ENCODE peak calls at places on chromosomes 4 and X, in six cellular contexts. S is nephron progenitor cell, O is WTC11, N is dorsolateral prefrontal cortex, K is NCI-H2081, M is GM03348. F is an unnamed sample.

GRCh38 chrX:3143043-3143799 is 102.0 kb downstream of the ARSF start:
- DNase-seq in S (no peak), O (no peak), N (no peak), K (no peak), M (no peak), F (no peak)

GRCh38 chr4:121181493-121181892 is 17.4 kb upstream of the TNIP3 start:
- DNase-seq in S (no peak), O (no peak), N (no peak), K (no peak), M (no peak), F (no peak)

GRCh38 chrX:151680805-151681204 is 14.5 kb upstream of the PRRG3 start:
- DNase-seq in S (peak; percentile 74), O (peak; percentile 81), N (no peak), K (peak; percentile 26), M (peak; percentile 17), F (peak; percentile 24)

GRCh38 chrX:152601848-152602616 is 35.7 kb upstream of the GABRQ start:
- DNase-seq in S (peak; percentile 7), O (peak; percentile 19), N (no peak), K (no peak), M (no peak), F (peak; percentile 17)

GRCh38 chr4:138686078-138686477 is 329.5 kb upstream of the NOCT start:
- DNase-seq in S (no peak), O (no peak), N (no peak), K (no peak), M (no peak), F (no peak)

GRCh38 chr4:158484173-158484885 is 37.4 kb upstream of the RXFP1 start:
- DNase-seq in S (no peak), O (no peak), N (no peak), K (no peak), M (no peak), F (no peak)

GRCh38 chr4:182827981-182828677 is 89.1 kb downstream of the DCTD start:
- DNase-seq in S (no peak), O (no peak), N (no peak), K (no peak), M (no peak), F (no peak)

GRCh38 chrX:68865300-68865699 is 36.5 kb downstream of the EFNB1 start:
- DNase-seq in S (no peak), O (no peak), N (no peak), K (no peak), M (no peak), F (no peak)

GRCh38 chr4:140343303-140343702 is 30.1 kb upstream of the SCOC start:
- DNase-seq in S (no peak), O (no peak), N (no peak), K (no peak), M (no peak), F (peak; percentile 8)

GRCh38 chr4:65799513-65799912 is 129.2 kb upstream of the EPHA5 start:
- DNase-seq in S (no peak), O (no peak), N (no peak), K (no peak), M (no peak), F (no peak)

GRCh38 chr4:101239685-101240084 is 107.6 kb downstream of the PPP3CA start:
- DNase-seq in S (no peak), O (no peak), N (no peak), K (no peak), M (no peak), F (no peak)

GRCh38 chr4:138406881-138407280 is 164.7 kb upstream of the SLC7A11 start:
- DNase-seq in S (no peak), O (no peak), N (no peak), K (no peak), M (peak; percentile 37), F (no peak)

GRCh38 chr4:46389301-46389761 is 597 bp downstream of the GABRA2 start:
- DNase-seq in S (peak; percentile 47), O (peak; percentile 24), N (peak; percentile 52), K (no peak), M (peak; percentile 11), F (no peak)

GRCh38 chrX:154382483-154383069 is 3.5 kb downstream of the EMD start:
- DNase-seq in S (no peak), O (no peak), N (no peak), K (no peak), M (no peak), F (no peak)

GRCh38 chr4:8410641-8411271 is 29.8 kb downstream of the ACOX3 start:
- DNase-seq in S (peak; percentile 83), O (peak; percentile 85), N (no peak), K (peak; percentile 34), M (peak; percentile 60), F (peak; percentile 82)

GRCh38 chrX:101595739-101596419 is 21.9 kb downstream of the ARMCX6 start:
- DNase-seq in S (peak; percentile 23), O (peak; percentile 12), N (no peak), K (peak; percentile 37), M (peak; percentile 52), F (peak; percentile 76)

GRCh38 chrX:38437093-38437492 is 84.7 kb downstream of the OTC start:
- DNase-seq in S (no peak), O (no peak), N (no peak), K (no peak), M (no peak), F (peak; percentile 13)

GRCh38 chr4:5266991-5267390 is 215.7 kb downstream of the STK32B start:
- DNase-seq in S (no peak), O (no peak), N (no peak), K (no peak), M (peak; percentile 19), F (no peak)

GRCh38 chr4:159446266-159446976 is 343.5 kb downstream of the RAPGEF2 start:
- DNase-seq in S (peak; percentile 54), O (peak; percentile 30), N (peak; percentile 47), K (peak; percentile 54), M (peak; percentile 79), F (peak; percentile 65)

GRCh38 chr4:150278206-150278605 is 200.0 kb downstream of the DCLK2 start:
- DNase-seq in S (no peak), O (no peak), N (no peak), K (no peak), M (no peak), F (no peak)

GRCh38 chr4:26081795-26082498 is 167.9 kb downstream of the SMIM20 start:
- DNase-seq in S (no peak), O (no peak), N (no peak), K (peak; percentile 57), M (peak; percentile 59), F (peak; percentile 75)

GRCh38 chr4:47468686-47469365 is 5.3 kb upstream of the COMMD8 start:
- DNase-seq in S (no peak), O (no peak), N (no peak), K (no peak), M (peak; percentile 42), F (no peak)

GRCh38 chr4:155604718-155605601 is 61.7 kb upstream of the GUCY1A1 start:
- DNase-seq in S (no peak), O (no peak), N (no peak), K (no peak), M (peak; percentile 73), F (no peak)

GRCh38 chr4:152398060-152398459 is 137.8 kb downstream of the FBXW7 start:
- DNase-seq in S (no peak), O (no peak), N (no peak), K (no peak), M (peak; percentile 13), F (no peak)

GRCh38 chr4:2163311-2163821 is 78.6 kb downstream of the HAUS3 start:
- DNase-seq in S (no peak), O (no peak), N (no peak), K (no peak), M (no peak), F (no peak)

GRCh38 chrX:131704136-131704695 is 160.3 kb downstream of the OR13H1 start:
- DNase-seq in S (no peak), O (peak; percentile 15), N (peak; percentile 77), K (peak; percentile 64), M (peak; percentile 11), F (no peak)

GRCh38 chrX:36908801-36909403 is 99.3 kb upstream of the FAM47C start:
- DNase-seq in S (no peak), O (no peak), N (no peak), K (peak; percentile 24), M (peak; percentile 13), F (no peak)